ENCODE peak calls at places on chromosomes 4 and X, in four cellular contexts. Z is psoas muscle, E is pancreas, G is heart right ventricle. U is an unnamed sample.

GRCh38 chr4:168633071-168633470 is 136.2 kb downstream of the PALLD start:
- DNase-seq in Z (no peak), E (no peak), G (no peak), U (no peak)

GRCh38 chrX:80335062-80335830 is 85.0 kb upstream of the TENT5D start:
- DNase-seq in Z (peak), E (peak), G (peak), U (no peak)

GRCh38 chrX:48466696-48467095 is 3.4 kb downstream of the SLC38A5 start:
- DNase-seq in Z (no peak), E (peak), G (no peak), U (no peak)

GRCh38 chr4:15766821-15767220 is 11.3 kb upstream of the CD38 start:
- DNase-seq in Z (no peak), E (no peak), G (no peak), U (no peak)

GRCh38 chr4:73662709-73663546 is 42.7 kb upstream of the RASSF6 start:
- DNase-seq in Z (no peak), E (no peak), G (no peak), U (no peak)

GRCh38 chr4:48079972-48080391 is 54.1 kb downstream of the TXK start:
- DNase-seq in Z (no peak), E (no peak), G (no peak), U (no peak)

GRCh38 chr4:8775121-8775520 is 96.5 kb downstream of the HMX1 start:
- DNase-seq in Z (no peak), E (no peak), G (no peak), U (no peak)

GRCh38 chr4:152360045-152360410 is 175.9 kb downstream of the FBXW7 start:
- DNase-seq in Z (no peak), E (no peak), G (no peak), U (no peak)

GRCh38 chr4:158530391-158530790 is 8.7 kb downstream of the RXFP1 start:
- DNase-seq in Z (no peak), E (no peak), G (no peak), U (no peak)

GRCh38 chr4:186981161-186981560 is 257.5 kb upstream of the FAT1 start:
- DNase-seq in Z (no peak), E (no peak), G (no peak), U (no peak)

GRCh38 chr4:52269761-52270160 is 218.7 kb downstream of the SPATA18 start:
- DNase-seq in Z (no peak), E (no peak), G (no peak), U (no peak)

GRCh38 chr4:856468-856901 is 30.6 kb upstream of the CPLX1 start:
- DNase-seq in Z (peak), E (peak), G (no peak), U (peak)

GRCh38 chrX:131734621-131735020 is 190.7 kb downstream of the OR13H1 start:
- DNase-seq in Z (peak), E (peak), G (no peak), U (peak)

GRCh38 chr4:104524591-104524990 is 29.9 kb upstream of the CXXC4 start:
- DNase-seq in Z (no peak), E (no peak), G (no peak), U (no peak)

GRCh38 chr4:181150173-181150572 is 1093.0 kb upstream of the TENM3 start:
- DNase-seq in Z (no peak), E (no peak), G (no peak), U (no peak)

GRCh38 chr4:60718874-60719273 is 481.3 kb upstream of the ADGRL3 start:
- DNase-seq in Z (no peak), E (no peak), G (no peak), U (no peak)

GRCh38 chr4:35151816-35152572 is 1092.3 kb downstream of the ARAP2 start:
- DNase-seq in Z (no peak), E (no peak), G (no peak), U (no peak)

GRCh38 chrX:92247076-92247475 is 467.9 kb downstream of the PCDH11X start:
- DNase-seq in Z (no peak), E (no peak), G (no peak), U (no peak)

GRCh38 chr4:105651879-105652640 is 56.4 kb downstream of the INTS12 start:
- DNase-seq in Z (no peak), E (no peak), G (no peak), U (no peak)
- H3K4me3 ChIP-seq in Z (no peak), E (no peak), G (no peak), U (no peak)

GRCh38 chr4:170978990-170979389 is 834.2 kb upstream of the GALNTL6 start:
- DNase-seq in Z (no peak), E (no peak), G (no peak), U (no peak)

DNA sequence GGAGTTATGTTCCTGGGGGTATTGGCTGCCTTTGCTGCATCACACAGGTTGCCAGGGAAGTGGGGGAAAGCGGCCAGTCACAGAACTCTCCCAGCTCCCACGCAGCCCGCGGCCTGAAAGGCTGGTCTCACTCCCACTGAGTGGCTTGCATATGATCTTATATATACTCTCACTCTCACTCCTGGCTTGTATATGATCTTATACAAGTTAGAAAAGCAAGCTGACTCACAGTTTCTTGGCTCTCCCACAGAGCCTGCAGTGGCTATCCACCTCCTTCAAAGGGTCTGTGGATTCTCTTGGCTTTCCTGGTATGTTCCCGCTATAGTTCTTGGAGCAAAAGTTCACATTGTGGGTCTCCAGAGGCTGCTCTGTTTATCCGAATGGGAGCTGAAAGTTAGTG is 833.5 kb upstream of the GALNTL6 start:
- DNase-seq in Z (no peak), E (no peak), G (no peak), U (peak)
- H3K4me3 ChIP-seq in Z (no peak), E (no peak), G (no peak), U (no peak)

GRCh38 chr4:87079967-87080366 is 140.5 kb downstream of the KLHL8 start:
- DNase-seq in Z (no peak), E (no peak), G (no peak), U (no peak)

GRCh38 chr4:87077834-87078585 is 142.4 kb downstream of the KLHL8 start:
- DNase-seq in Z (no peak), E (no peak), G (no peak), U (no peak)

GRCh38 chr4:87080462-87080861 is 140.0 kb downstream of the KLHL8 start:
- DNase-seq in Z (no peak), E (no peak), G (no peak), U (no peak)

GRCh38 chr4:87076690-87077358 is 142.0 kb downstream of the AFF1 start:
- DNase-seq in Z (no peak), E (no peak), G (no peak), U (no peak)

DNA sequence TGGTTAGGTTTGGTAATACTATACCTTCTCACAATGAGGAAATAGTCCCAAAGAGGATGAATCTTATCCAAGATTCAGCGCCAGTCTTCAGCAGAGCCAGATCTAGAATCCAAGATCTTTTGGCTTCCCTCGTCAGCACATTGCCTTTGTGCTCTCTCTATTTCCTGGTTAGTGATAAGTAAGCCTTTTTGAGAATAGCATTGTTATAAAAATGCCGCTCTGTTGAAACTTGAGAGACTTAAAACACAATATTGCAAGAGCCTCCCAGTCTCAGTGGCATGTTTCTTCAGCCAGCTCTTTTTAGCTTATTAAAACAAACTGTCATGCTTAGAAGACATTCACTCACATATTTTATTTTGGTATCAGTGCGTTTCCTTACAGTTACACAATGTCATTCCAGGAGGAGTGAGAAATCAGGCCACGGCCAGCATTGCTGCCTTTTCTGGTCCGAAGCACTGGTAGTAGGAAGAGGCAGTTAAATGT is 141.4 kb downstream of the KLHL8 start:
- DNase-seq in Z (peak), E (no peak), G (no peak), U (no peak)
- H3K4me3 ChIP-seq in Z (peak), E (no peak), G (peak), U (no peak)

GRCh38 chr4:38132140-38132673 is 172.0 kb downstream of the PTTG2 start:
- DNase-seq in Z (no peak), E (no peak), G (no peak), U (no peak)

GRCh38 chr4:38130884-38131283 is 170.7 kb downstream of the PTTG2 start:
- DNase-seq in Z (no peak), E (no peak), G (no peak), U (no peak)

GRCh38 chr4:38131371-38132139 is 171.4 kb downstream of the PTTG2 start:
- DNase-seq in Z (no peak), E (no peak), G (no peak), U (no peak)

GRCh38 chr4:38128478-38129451 is 168.6 kb downstream of the PTTG2 start:
- DNase-seq in Z (no peak), E (no peak), G (no peak), U (no peak)

GRCh38 chr4:38129452-38129830 is 169.2 kb downstream of the PTTG2 start:
- DNase-seq in Z (no peak), E (no peak), G (no peak), U (no peak)
- H3K4me3 ChIP-seq in Z (no peak), E (no peak), G (no peak), U (no peak)

DNA sequence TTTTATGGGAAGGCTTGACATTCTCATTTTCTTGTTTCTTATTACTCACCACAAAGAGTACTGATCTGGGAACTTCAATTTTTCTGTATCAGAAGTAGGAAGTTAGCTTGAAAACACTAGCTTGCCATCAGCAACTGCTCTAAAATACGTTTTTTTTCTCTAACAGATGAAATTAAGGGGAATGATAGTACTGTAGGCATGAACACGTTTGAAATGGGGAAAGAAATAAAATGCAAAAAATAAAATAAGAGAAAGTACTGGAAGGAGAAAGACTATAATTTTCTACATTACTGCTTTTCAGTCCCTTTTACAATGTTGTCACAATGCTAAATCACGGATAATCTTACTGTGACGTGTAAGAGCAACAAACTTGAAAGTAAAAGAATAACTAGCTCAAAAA is 1.5 kb downstream of the RADX start:
- DNase-seq in Z (no peak), E (no peak), G (no peak), U (no peak)
- H3K4me3 ChIP-seq in Z (peak), E (no peak), G (peak), U (peak)

GRCh38 chr4:76780781-76781697 is 116.9 kb downstream of the SOWAHB start:
- DNase-seq in Z (no peak), E (no peak), G (no peak), U (no peak)

GRCh38 chr4:76784237-76784636 is 113.7 kb downstream of the SOWAHB start:
- DNase-seq in Z (no peak), E (no peak), G (no peak), U (no peak)

GRCh38 chr4:76781698-76782595 is 116.0 kb downstream of the SOWAHB start:
- DNase-seq in Z (no peak), E (no peak), G (no peak), U (no peak)

GRCh38 chr4:76783836-76784235 is 114.1 kb downstream of the SOWAHB start:
- DNase-seq in Z (no peak), E (no peak), G (no peak), U (no peak)

DNA sequence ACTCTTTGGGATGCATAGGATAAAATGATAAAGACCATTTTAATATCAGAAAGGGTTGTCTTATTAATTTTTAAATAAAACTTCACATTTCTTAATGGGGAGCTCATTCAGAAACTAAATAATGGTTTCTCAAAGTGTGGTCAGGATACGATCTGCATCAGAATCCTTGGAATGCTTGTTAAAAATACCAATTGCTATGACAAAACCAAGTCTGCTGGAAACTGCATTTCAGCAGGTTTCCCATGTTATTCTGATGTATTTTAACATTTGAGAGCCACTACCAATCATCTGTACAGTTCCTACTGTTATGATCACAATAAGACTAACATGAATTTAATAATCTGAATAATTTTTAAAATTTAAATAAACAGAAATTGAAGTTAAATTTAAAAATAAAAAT is 115.1 kb downstream of the SOWAHB start:
- DNase-seq in Z (no peak), E (no peak), G (no peak), U (no peak)
- H3K4me3 ChIP-seq in Z (no peak), E (no peak), G (no peak), U (no peak)

U was measured in dorsolateral prefrontal cortex.